ENCODE peak calls at places on chromosomes 5 and 9, in six cellular contexts. L is mucosa of gallbladder; X is myocyte; W is stomach; F is activated naive CD8-positive, alpha-beta T cell treated with anti-CD3 and anti-CD28 coated beads, Interleukin-2, amount 50 U/mL, for 24 hours; G is GM20000. H is an unnamed sample.

GRCh38 chr5:135149956-135150723 is 116.1 kb upstream of the PITX1 start:
- DNase-seq in W (no peak), G (no peak), F (no peak), X (no peak), L (no peak), H (no peak)

GRCh38 chr5:83562817-83563557 is 91.4 kb downstream of the VCAN start:
- DNase-seq in F (no peak), G (no peak), L (no peak), X (no peak), W (no peak), H (no peak)

GRCh38 chr5:109234381-109234780 is 175.4 kb downstream of the PJA2 start:
- DNase-seq in F (no peak), W (no peak), G (no peak), X (no peak), L (no peak), H (no peak)

GRCh38 chr5:107669543-107670027 is 1.2 kb downstream of the EFNA5 start:
- DNase-seq in F (no peak), W (peak; percentile 39), X (peak; percentile 39), G (no peak), L (peak; percentile 21), H (no peak)

GRCh38 chr9:69465473-69465872 is 140.5 kb downstream of the ENTREP1 start:
- DNase-seq in L (no peak), F (no peak), G (no peak), W (no peak), X (no peak), H (no peak)

GRCh38 chr9:121353246-121353975 is 16.6 kb downstream of the STOM start:
- DNase-seq in W (no peak), F (peak; percentile 38), G (peak; percentile 65), L (no peak), X (no peak), H (peak; percentile 32)

GRCh38 chr9:135586601-135587109 is 25.1 kb downstream of the PAEP start:
- DNase-seq in X (no peak), G (no peak), W (no peak), F (no peak), L (no peak), H (no peak)

GRCh38 chr9:129497064-129497836 is 123.7 kb downstream of the C9orf50 start:
- DNase-seq in X (peak; percentile 63), W (no peak), G (peak; percentile 32), L (no peak), F (no peak), H (no peak)

GRCh38 chr5:89471556-89471955 is 588.6 kb upstream of the MEF2C start:
- DNase-seq in G (no peak), F (no peak), W (no peak), L (no peak), X (no peak), H (no peak)

GRCh38 chr5:95022967-95023695 is 261.8 kb downstream of the MCTP1 start:
- DNase-seq in F (no peak), X (peak; percentile 40), G (no peak), L (no peak), W (no peak), H (no peak)

GRCh38 chr9:136470792-136471469 is 11.9 kb downstream of the SEC16A start:
- DNase-seq in W (peak; percentile 65), F (no peak), L (no peak), X (no peak), G (no peak), H (no peak)

GRCh38 chr5:150615141-150615699 is 25.2 kb upstream of the SYNPO start:
- DNase-seq in X (no peak), W (peak; percentile 79), G (no peak), F (no peak), L (peak; percentile 65), H (no peak)

GRCh38 chr5:15476977-15477376 is 23.0 kb upstream of the FBXL7 start:
- DNase-seq in W (no peak), G (no peak), X (no peak), L (no peak), F (no peak), H (no peak)

GRCh38 chr5:148855249-148856008 is 29.0 kb downstream of the ADRB2 start:
- DNase-seq in F (no peak), L (no peak), W (no peak), X (no peak), G (no peak), H (no peak)

GRCh38 chr9:98807070-98807810 is at the start of gene GALNT12:
- DNase-seq in L (peak; percentile 22), W (peak; percentile 47), F (peak; percentile 67), X (no peak), G (peak; percentile 79), H (peak; percentile 28)